ENCODE peak calls at places on chromosome 10, in five cellular contexts. Q, E, V, M and S are unnamed samples.

GRCh38 chr10:27815261-27815660 is 69.6 kb upstream of the MKX start:
- DNase-seq in Q (no peak), E (no peak), V (no peak), M (no peak), S (no peak)

GRCh38 chr10:86871563-86872183 is 85.7 kb downstream of the MMRN2 start:
- DNase-seq in M (no peak), V (no peak), E (no peak), Q (no peak), S (no peak)

GRCh38 chr10:59668081-59668480 is 41.6 kb downstream of the SLC16A9 start:
- DNase-seq in E (no peak), Q (no peak), V (no peak), M (no peak), S (no peak)

GRCh38 chr10:26697922-26698608 is 564 bp downstream of the PDSS1 start:
- DNase-seq in Q (no peak), V (no peak), M (no peak), E (no peak), S (no peak)

GRCh38 chr10:47037654-47038425 is 126.6 kb downstream of the PTPN20 start:
- DNase-seq in E (no peak), M (peak), V (peak), Q (no peak), S (peak)

GRCh38 chr10:24518411-24518810 is 205.3 kb downstream of the ARHGAP21 start:
- DNase-seq in Q (no peak), M (no peak), V (no peak), E (no peak), S (no peak)

GRCh38 chr10:70664702-70665195 is 7.6 kb upstream of the ADAMTS14 start:
- DNase-seq in M (no peak), E (no peak), Q (no peak), V (peak), S (no peak)

GRCh38 chr10:80429521-80429966 is 21.2 kb downstream of the PRXL2A start:
- DNase-seq in V (no peak), Q (no peak), E (peak), M (no peak), S (no peak)

GRCh38 chr10:62424026-62424425 is 49.9 kb downstream of the ZNF365 start:
- DNase-seq in E (no peak), M (no peak), V (no peak), Q (no peak), S (no peak)

GRCh38 chr10:92640110-92640509 is 47.2 kb downstream of the KIF11 start:
- DNase-seq in M (no peak), Q (no peak), E (no peak), V (no peak), S (no peak)

GRCh38 chr10:28668363-28669226 is 8.7 kb upstream of the BAMBI start:
- DNase-seq in E (peak), Q (peak), M (peak), V (no peak), S (peak)

GRCh38 chr10:27683226-27683625 is 62.4 kb downstream of the MKX start:
- DNase-seq in Q (no peak), M (no peak), V (no peak), E (no peak), S (no peak)

GRCh38 chr10:48251152-48251524 is 23.4 kb downstream of the FRMPD2 start:
- DNase-seq in Q (no peak), V (no peak), E (no peak), M (no peak), S (no peak)

GRCh38 chr10:101001225-101002035 is 1.8 kb downstream of the LZTS2 start:
- DNase-seq in M (peak), E (peak), V (peak), Q (peak), S (peak)

GRCh38 chr10:14758994-14759664 is 15.6 kb downstream of the FAM107B start:
- DNase-seq in E (no peak), V (no peak), M (no peak), Q (no peak), S (no peak)

GRCh38 chr10:124105045-124105444 is 11.6 kb upstream of the CHST15 start:
- DNase-seq in V (no peak), Q (no peak), E (no peak), M (no peak), S (no peak)

GRCh38 chr10:36173364-36173763 is 531.3 kb upstream of the FZD8 start:
- DNase-seq in M (no peak), Q (no peak), E (no peak), V (no peak), S (no peak)

GRCh38 chr10:58967551-58968418 is 208.7 kb upstream of the PHYHIPL start:
- DNase-seq in M (peak), Q (peak), E (no peak), V (peak), S (no peak)

GRCh38 chr10:119980956-119981355 is 88.4 kb downstream of the SEC23IP start:
- DNase-seq in E (no peak), Q (no peak), V (no peak), M (no peak), S (no peak)

GRCh38 chr10:3107426-3107961 is 40.1 kb downstream of the PFKP start:
- DNase-seq in V (peak), E (no peak), Q (peak), M (peak), S (peak)